ENCODE peak calls at places on chromosomes 6 and 20, in four cellular contexts. C, W, B and D are unnamed samples.

GRCh38 chr6:23533954-23534725 is 591.9 kb upstream of the NRSN1 start:
- DNase-seq in W (no peak), C (peak; percentile 35), B (no peak), D (no peak)

GRCh38 chr6:137874204-137875001 is 7.3 kb downstream of the TNFAIP3 start:
- DNase-seq in C (no peak), B (no peak), W (no peak), D (no peak)

GRCh38 chr20:45419188-45420091 is 3.5 kb downstream of the PIGT start:
- DNase-seq in C (peak; percentile 98), B (no peak), W (no peak), D (no peak)

GRCh38 chr6:13703496-13703895 is 8.1 kb downstream of the RANBP9 start:
- DNase-seq in W (no peak), C (peak; percentile 17), B (peak; percentile 49), D (no peak)

GRCh38 chr6:18259675-18260447 is 4.5 kb downstream of the DEK start:
- DNase-seq in B (no peak), C (peak; percentile 48), W (no peak), D (no peak)

GRCh38 chr6:39203804-39204495 is 25.3 kb downstream of the KCNK5 start:
- DNase-seq in W (no peak), B (peak; percentile 68), C (no peak), D (peak; percentile 67)

GRCh38 chr6:167782698-167783517 is 43.8 kb upstream of the AFDN start:
- DNase-seq in C (no peak), B (no peak), W (no peak), D (peak; percentile 31)

GRCh38 chr20:1894951-1895673 is at the start of gene SIRPA:
- DNase-seq in B (peak; percentile 61), W (no peak), C (peak; percentile 88), D (peak; percentile 79)

GRCh38 chr20:8994045-8994444 is 74.8 kb upstream of the PLCB4 start:
- DNase-seq in C (no peak), B (no peak), W (no peak), D (no peak)

GRCh38 chr20:48035961-48036731 is 250.9 kb upstream of the SULF2 start:
- DNase-seq in C (peak; percentile 18), B (no peak), W (no peak), D (peak; percentile 2)

GRCh38 chr20:41058007-41058673 is 29.5 kb downstream of the TOP1 start:
- DNase-seq in B (peak; percentile 69), C (peak; percentile 93), W (no peak), D (no peak)

GRCh38 chr20:23061713-23062561 is 12.5 kb upstream of the THBD start:
- DNase-seq in B (peak; percentile 79), C (peak; percentile 91), W (no peak), D (peak; percentile 75)

GRCh38 chr6:35136185-35136584 is 5.0 kb downstream of the TCP11 start:
- DNase-seq in W (no peak), B (no peak), C (no peak), D (no peak)

GRCh38 chr6:72676995-72677394 is 55.1 kb downstream of the KCNQ5 start:
- DNase-seq in W (no peak), C (no peak), B (no peak), D (no peak)

GRCh38 chr6:137977206-137977605 is 110.1 kb downstream of the TNFAIP3 start:
- DNase-seq in B (no peak), W (no peak), C (no peak), D (no peak)

GRCh38 chr6:36605102-36605501 is 10.9 kb downstream of the SRSF3 start:
- DNase-seq in C (no peak), B (no peak), W (no peak), D (no peak)

GRCh38 chr20:32635764-32636163 is 38.0 kb downstream of the C20orf203 start:
- DNase-seq in W (no peak), B (no peak), C (peak; percentile 64), D (peak; percentile 40)

GRCh38 chr6:55704421-55704820 is 125.4 kb upstream of the HMGCLL1 start:
- DNase-seq in W (no peak), B (peak; percentile 3), C (peak; percentile 79), D (no peak)

GRCh38 chr20:1811621-1812498 is 83.3 kb upstream of the SIRPA start:
- DNase-seq in B (peak; percentile 72), C (no peak), W (no peak), D (peak; percentile 65)

GRCh38 chr20:45306431-45306982 is at the start of gene RBPJL:
- DNase-seq in W (no peak), B (peak; percentile 35), C (peak; percentile 37), D (peak; percentile 87)

GRCh38 chr6:73586416-73586974 is 65.7 kb upstream of the EEF1A1 start:
- DNase-seq in C (peak; percentile 59), W (no peak), B (no peak), D (no peak)

GRCh38 chr6:126188271-126188909 is 151.5 kb upstream of the CENPW start:
- DNase-seq in B (no peak), C (peak; percentile 39), W (no peak), D (no peak)

GRCh38 chr6:42068173-42068572 is 17.8 kb downstream of the TAF8 start:
- DNase-seq in B (no peak), C (no peak), W (no peak), D (no peak)

GRCh38 chr6:136470044-136470443 is 80.2 kb downstream of the MAP7 start:
- DNase-seq in W (no peak), C (no peak), B (no peak), D (no peak)

GRCh38 chr6:23319560-23319959 is 750.2 kb downstream of the HDGFL1 start:
- DNase-seq in B (no peak), C (no peak), W (no peak), D (no peak)

GRCh38 chr6:33692078-33692759 is 19.3 kb downstream of the UQCC2 start:
- DNase-seq in B (peak; percentile 84), W (no peak), C (no peak), D (peak; percentile 83)

GRCh38 chr20:47319517-47320252 is 36.8 kb downstream of the ZMYND8 start:
- DNase-seq in B (peak; percentile 98), W (no peak), C (peak; percentile 73), D (peak; percentile 93)

GRCh38 chr20:2261105-2261504 is 34.7 kb upstream of the TGM3 start:
- DNase-seq in C (peak; percentile 23), B (no peak), W (no peak), D (no peak)

GRCh38 chr20:50580016-50580747 is 70.0 kb downstream of the PTPN1 start:
- DNase-seq in W (no peak), B (peak; percentile 69), C (peak; percentile 69), D (peak; percentile 91)

GRCh38 chr20:35360033-35360432 is 51.7 kb downstream of the UQCC1 start:
- DNase-seq in W (no peak), C (peak; percentile 7), B (no peak), D (no peak)

GRCh38 chr6:139296927-139297326 is 5.1 kb upstream of the TXLNB start:
- DNase-seq in B (no peak), W (no peak), C (peak; percentile 64), D (no peak)

GRCh38 chr6:25088513-25088912 is 152.8 kb upstream of the RIPOR2 start:
- DNase-seq in B (no peak), W (no peak), C (peak; percentile 5), D (no peak)

GRCh38 chr6:22471369-22471690 is 98.0 kb upstream of the HDGFL1 start:
- DNase-seq in C (no peak), B (no peak), W (no peak), D (no peak)

GRCh38 chr6:68196645-68197044 is 438.4 kb upstream of the ADGRB3 start:
- DNase-seq in W (no peak), B (peak; percentile 72), C (peak; percentile 0), D (no peak)

GRCh38 chr6:23418095-23418494 is 707.9 kb upstream of the NRSN1 start:
- DNase-seq in C (no peak), B (no peak), W (no peak), D (no peak)

GRCh38 chr6:83378621-83379388 is 52.0 kb downstream of the ME1 start:
- DNase-seq in C (peak; percentile 73), W (no peak), B (no peak), D (no peak)

GRCh38 chr6:54860739-54861138 is 14.2 kb downstream of the FAM83B start:
- DNase-seq in C (no peak), B (no peak), W (no peak), D (no peak)

DNA sequence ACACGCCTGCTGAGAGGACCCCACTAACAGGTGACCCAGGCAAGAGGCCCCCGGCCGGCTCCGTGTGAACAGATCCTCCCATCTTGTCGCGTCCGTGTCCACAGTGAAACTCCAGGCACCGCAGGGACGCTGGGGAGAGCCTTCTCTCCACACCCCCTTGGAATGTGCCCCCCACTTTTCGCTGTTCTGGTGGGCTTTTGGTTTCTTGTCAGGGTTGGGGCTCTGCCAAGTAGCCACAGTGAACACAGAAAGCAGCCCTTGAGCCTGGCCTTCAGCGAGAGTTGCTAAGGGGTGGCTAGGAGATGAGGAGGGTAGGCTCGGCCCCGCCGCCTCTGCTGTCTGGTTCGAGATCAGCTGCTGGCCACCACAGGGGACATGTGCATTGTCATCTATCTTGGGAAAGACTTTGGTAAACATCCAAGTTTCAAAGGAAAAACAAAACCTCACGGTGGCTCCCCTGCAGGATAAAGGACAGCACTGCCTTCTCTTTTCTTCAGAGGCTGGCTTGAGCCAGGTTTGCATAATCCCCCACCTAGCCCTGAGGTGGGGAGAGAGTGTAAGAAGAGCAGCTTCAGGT is 22.7 kb downstream of the SYNDIG1 start:
- DNase-seq in W (no peak), C (peak; percentile 13), B (peak; percentile 85), D (peak; percentile 89)
- H3K9ac ChIP-seq in W (no peak overlapping the region), C (no peak overlapping the region), B (no peak overlapping the region), D (no peak overlapping the region)

GRCh38 chr6:3742076-3742425 is 9.5 kb downstream of the PXDC1 start:
- DNase-seq in W (no peak), C (no peak), B (peak; percentile 60), D (no peak)
- H3K9ac ChIP-seq in W (no peak overlapping the region), C (peak overlapping the region; percentile 64), B (no peak overlapping the region), D (no peak overlapping the region)

DNA sequence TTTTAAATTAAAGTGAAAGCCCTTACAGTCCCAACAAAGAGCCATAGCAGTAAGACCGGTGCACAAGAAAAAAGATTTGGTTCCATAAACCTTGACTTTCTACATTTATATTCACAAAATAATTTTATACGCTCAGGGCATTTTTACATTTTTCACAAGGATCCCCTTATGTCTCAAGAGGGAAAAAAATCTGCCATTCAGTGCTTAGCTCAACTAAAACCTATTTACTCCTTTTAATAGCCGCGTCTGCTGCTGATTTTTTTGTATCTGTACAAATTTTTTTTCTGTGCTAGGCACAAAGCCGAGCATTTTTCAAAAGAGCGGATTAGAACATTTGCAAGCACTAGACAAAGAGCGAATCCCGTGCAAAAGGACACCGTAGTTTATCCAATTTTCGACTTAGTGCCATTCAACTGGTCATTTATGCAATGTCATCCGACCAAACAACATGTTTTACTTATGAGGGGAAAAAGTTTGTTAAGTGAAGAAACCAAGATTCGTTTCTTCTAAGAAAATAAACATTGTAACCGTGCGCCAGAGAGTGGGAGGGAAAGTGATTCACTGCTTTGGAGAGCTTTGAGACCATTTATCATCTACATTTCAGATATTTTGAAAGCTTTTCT is 3.7 kb downstream of the TFAP2D start:
- DNase-seq in B (no peak), C (no peak), W (no peak), D (no peak)
- H3K9ac ChIP-seq in B (no peak overlapping the region), C (no peak overlapping the region), W (no peak overlapping the region), D (no peak overlapping the region)

DNA sequence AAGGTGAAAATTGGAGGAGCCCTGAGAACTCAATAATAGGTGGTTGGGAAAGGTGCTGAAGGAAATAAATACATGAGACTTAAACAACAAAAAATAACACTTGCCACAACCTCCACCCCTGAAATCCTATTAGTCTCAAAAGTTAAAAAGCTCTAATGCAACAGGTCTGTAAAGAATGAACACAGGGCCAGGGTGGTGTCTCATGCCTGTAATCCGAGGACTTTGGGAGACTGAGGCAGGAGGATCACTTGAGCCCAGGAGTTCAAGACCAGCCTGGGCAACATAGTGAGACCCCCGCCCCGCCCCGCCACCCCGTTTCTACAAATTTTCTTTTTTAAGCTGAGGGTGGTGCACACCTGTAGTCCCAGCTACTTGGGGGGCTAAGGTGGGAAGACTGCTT is 1.1 kb upstream of the ZKSCAN8 start:
- DNase-seq in B (no peak), C (no peak), W (no peak), D (no peak)
- H3K9ac ChIP-seq in B (no peak overlapping the region), C (no peak overlapping the region), W (no peak overlapping the region), D (no peak overlapping the region)